ENCODE peak calls at places on chromosomes 3 and 15, in five cellular contexts. C is H1, D is GM12878, I is HCT116, K is K562. N is an unnamed sample.

GRCh38 chr3:128297401-128298138 is 144.3 kb downstream of the EEFSEC start:
- DNase-seq in C (no peak), D (no peak), I (no peak), K (no peak), N (no peak)

GRCh38 chr3:64214002-64214696 is 11.1 kb downstream of the PRICKLE2 start:
- DNase-seq in C (no peak), D (no peak), I (no peak), K (no peak), N (no peak)

GRCh38 chr3:174767853-174768382 is 91.2 kb upstream of the NAALADL2 start:
- DNase-seq in C (no peak), D (no peak), I (no peak), K (no peak), N (no peak)

GRCh38 chr3:10774825-10775224 is 41.2 kb upstream of the SLC6A11 start:
- DNase-seq in C (no peak), D (no peak), I (no peak), K (no peak), N (no peak)

GRCh38 chr15:38187646-38188313 is 64.9 kb upstream of the SPRED1 start:
- DNase-seq in C (no peak), D (no peak), I (no peak), K (no peak), N (peak; percentile 3)

GRCh38 chr3:14921811-14922705 is 25.3 kb upstream of the NR2C2 start:
- DNase-seq in C (no peak), D (no peak), I (no peak), K (no peak), N (no peak)

GRCh38 chr15:67164401-67164791 is 90.1 kb downstream of the AAGAB start:
- DNase-seq in C (no peak), D (no peak), I (no peak), K (no peak), N (no peak)

GRCh38 chr3:127438951-127439350 is 151.1 kb upstream of the PRR20G start:
- DNase-seq in C (no peak), D (no peak), I (no peak), K (no peak), N (no peak)

GRCh38 chr3:157160652-157161480 is 919 bp upstream of the CCNL1 start:
- DNase-seq in C (no peak), D (no peak), I (peak; percentile 53), K (peak; percentile 71), N (peak; percentile 80)

GRCh38 chr3:120648290-120648689 is 33.7 kb downstream of the HGD start:
- DNase-seq in C (no peak), D (no peak), I (no peak), K (no peak), N (no peak)

GRCh38 chr3:118593277-118593670 is 441.4 kb downstream of the IGSF11 start:
- DNase-seq in C (no peak), D (no peak), I (no peak), K (no peak), N (no peak)

DNA sequence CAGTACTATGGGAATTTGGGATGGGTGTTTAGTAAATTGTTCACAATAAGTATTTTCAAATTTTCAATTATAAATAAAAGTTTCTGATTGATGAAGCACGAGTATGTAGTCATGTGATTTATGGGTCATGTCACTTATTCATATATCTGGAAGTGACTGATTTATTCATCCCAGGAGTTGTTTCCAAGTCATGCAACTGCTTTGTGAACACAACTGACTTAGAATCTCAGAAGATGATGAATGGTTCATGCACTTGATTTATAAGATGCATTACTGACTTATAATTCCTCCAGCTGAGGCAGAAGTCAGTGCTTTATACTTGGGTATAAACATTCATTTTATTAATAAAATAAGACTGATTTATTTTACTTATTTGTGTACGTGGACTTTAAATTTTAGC is 137.8 kb upstream of the CBLB start:
- DNase-seq in C (no peak), D (no peak), I (no peak), K (no peak), N (no peak)
- TF ChIP-seq JUND in C (no peak), D (no peak), I (no peak), K (no peak), N (no peak)

DNA sequence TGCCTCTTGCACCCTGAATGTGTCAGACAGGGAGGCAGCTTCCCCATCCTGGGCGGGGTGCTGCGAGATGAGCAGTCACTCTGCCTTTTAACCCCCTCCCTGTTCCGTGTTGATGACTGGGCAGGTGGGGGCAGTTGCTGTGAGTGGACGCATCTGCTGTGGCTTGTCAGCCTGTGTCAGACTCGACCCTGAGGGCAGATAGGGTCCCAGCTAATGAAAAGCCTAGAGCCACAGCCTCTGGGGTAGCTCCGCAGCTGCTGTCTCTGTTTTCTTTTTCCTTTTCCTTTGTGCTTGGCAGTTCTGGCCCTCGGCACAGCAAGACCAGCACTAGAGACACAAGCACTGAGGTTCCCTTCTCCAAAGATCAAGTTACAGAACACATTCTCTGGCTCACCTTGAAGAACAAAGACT is 43.0 kb upstream of the GLCE start:
- DNase-seq in C (peak; percentile 38), D (no peak), I (no peak), K (peak; percentile 8), N (no peak)
- TF ChIP-seq SRF in C (no peak), D (no peak), I (no peak), K (no peak), N (no peak)

DNA sequence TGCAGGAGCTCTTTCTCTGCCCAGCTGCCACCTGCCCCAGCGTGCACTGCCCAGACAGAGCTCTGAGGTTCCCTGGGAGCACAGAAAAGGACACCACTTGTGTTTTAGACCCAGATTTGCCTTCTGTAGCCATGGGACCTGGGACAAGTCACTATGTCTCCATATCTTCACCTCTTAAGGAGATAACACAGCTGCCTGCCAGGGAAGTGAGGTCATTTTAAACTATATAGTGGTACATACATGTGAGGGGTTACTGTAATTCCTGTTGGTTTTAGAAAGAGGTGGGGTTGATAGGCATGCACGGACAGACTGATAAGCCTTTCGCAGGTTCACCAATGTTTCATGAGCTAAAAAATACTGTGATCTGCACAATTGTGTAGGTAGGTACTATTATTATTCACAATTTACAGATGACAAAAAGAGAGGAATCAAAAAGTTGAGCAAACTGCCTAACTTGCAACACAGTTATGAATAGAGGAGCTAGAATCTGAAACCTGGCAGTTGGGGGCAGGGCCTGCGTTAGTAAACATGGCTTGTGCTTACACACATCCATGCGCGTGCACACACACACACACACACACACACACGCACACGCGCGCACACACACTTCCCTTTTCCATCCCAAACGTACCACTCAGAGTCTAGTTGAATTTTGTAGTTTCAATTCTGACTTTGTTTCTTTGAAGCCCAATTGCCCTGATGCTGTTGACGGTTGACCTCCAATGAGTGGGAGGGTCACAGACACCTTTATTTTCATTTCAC is 193.6 kb downstream of the FAM43A start:
- DNase-seq in C (no peak), D (no peak), I (no peak), K (no peak), N (no peak)
- TF ChIP-seq JUND in C (no peak), D (no peak), I (no peak), K (no peak), N (no peak)

DNA sequence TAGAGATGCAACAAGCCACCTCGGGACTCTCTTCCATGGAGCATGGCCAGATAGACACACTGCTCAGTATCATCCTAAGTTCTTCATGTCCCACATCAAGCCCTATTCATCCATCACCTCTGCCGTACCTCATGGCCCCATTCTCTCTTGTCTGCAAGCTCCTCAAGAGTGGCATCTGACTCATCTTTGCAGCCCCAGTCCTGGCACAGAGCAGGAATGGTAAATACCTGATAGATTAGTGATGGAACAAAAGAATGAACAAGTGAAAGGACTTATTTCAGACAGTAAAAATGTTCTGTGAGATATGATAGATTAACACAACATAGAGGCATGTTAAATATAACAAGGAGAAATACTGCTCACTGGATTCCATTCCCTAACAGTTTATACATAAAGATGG is 176.4 kb downstream of the ISL2 start:
- DNase-seq in C (no peak), D (no peak), I (no peak), K (no peak), N (no peak)
- TF ChIP-seq SRF in C (no peak), D (no peak), I (no peak), K (no peak), N (no peak)

N was measured in HepG2.